ENCODE peak calls at places on chromosomes 1 and 21, in eight cellular contexts. L is upper lobe of left lung, A is Panc1, X is endothelial cell of umbilical vein, B is breast epithelium, Y is H1, R is stomach, E is GM12892. H is an unnamed sample.

GRCh38 chr1:168609133-168609715 is 32.8 kb downstream of the XCL1 start:
- DNase-seq in E (no peak), L (no peak), A (no peak), Y (peak; percentile 52), R (no peak), X (peak; percentile 15), B (peak; percentile 59), H (peak; percentile 71)

GRCh38 chr1:228410671-228411070 is 4.0 kb upstream of the TRIM11 start:
- DNase-seq in L (peak; percentile 52), B (no peak), R (no peak), A (no peak), Y (no peak), X (no peak), E (no peak), H (no peak)

GRCh38 chr21:34810786-34811185 is 142.0 kb downstream of the CLIC6 start:
- DNase-seq in A (no peak), B (no peak), Y (no peak), R (no peak), L (no peak), E (no peak), X (no peak), H (no peak)

GRCh38 chr1:235075121-235075954 is 53.3 kb downstream of the TOMM20 start:
- DNase-seq in B (peak; percentile 66), L (no peak), R (peak; percentile 78), A (no peak), X (peak; percentile 92), Y (no peak), E (peak; percentile 59), H (peak; percentile 81)

GRCh38 chr1:170370087-170370486 is 161.9 kb upstream of the GORAB start:
- DNase-seq in E (no peak), X (no peak), R (no peak), L (peak; percentile 41), Y (no peak), A (no peak), B (no peak), H (no peak)

GRCh38 chr21:46146856-46147255 is 8.5 kb downstream of the FTCD start:
- DNase-seq in L (no peak), R (no peak), B (no peak), E (no peak), X (no peak), Y (no peak), A (no peak), H (peak; percentile 48)

GRCh38 chr21:30193201-30193600 is 22.7 kb downstream of the CLDN8 start:
- DNase-seq in Y (no peak), E (no peak), L (no peak), B (no peak), X (no peak), R (no peak), A (no peak), H (no peak)

GRCh38 chr1:207024202-207025143 is 8.1 kb downstream of the C1orf116 start:
- DNase-seq in X (no peak), R (peak; percentile 77), A (no peak), Y (no peak), B (no peak), E (no peak), L (no peak), H (no peak)

GRCh38 chr1:207752456-207753132 is 740 bp downstream of the CD46 start:
- DNase-seq in Y (peak; percentile 56), A (no peak), R (peak; percentile 66), X (peak; percentile 42), L (no peak), B (no peak), E (peak; percentile 7), H (peak; percentile 65)

GRCh38 chr1:91283421-91283726 is 121.3 kb downstream of the HFM1 start:
- DNase-seq in Y (no peak), A (no peak), X (no peak), L (no peak), E (no peak), B (no peak), R (no peak), H (no peak)

GRCh38 chr1:23909412-23909811 is 3.8 kb downstream of the CNR2 start:
- DNase-seq in X (no peak), A (no peak), R (no peak), Y (no peak), L (no peak), E (no peak), B (no peak), H (no peak)

GRCh38 chr1:246350745-246351144 is 156.3 kb downstream of the SMYD3 start:
- DNase-seq in A (no peak), R (no peak), L (no peak), Y (no peak), E (no peak), X (no peak), B (no peak), H (no peak)

GRCh38 chr1:14888374-14888773 is 265.2 kb upstream of the TMEM51 start:
- DNase-seq in L (no peak), X (no peak), E (no peak), B (no peak), R (no peak), A (no peak), Y (no peak), H (no peak)

GRCh38 chr1:216168481-216169005 is 254.7 kb downstream of the USH2A start:
- DNase-seq in E (no peak), X (no peak), B (no peak), A (no peak), Y (no peak), L (no peak), R (no peak), H (no peak)

GRCh38 chr1:160579216-160579701 is at the start of gene CD84:
- DNase-seq in A (no peak), L (no peak), Y (no peak), R (no peak), B (no peak), E (no peak), X (no peak), H (no peak)

GRCh38 chr1:117540532-117540931 is 65.3 kb upstream of the TENT5C start:
- DNase-seq in Y (no peak), B (no peak), A (no peak), R (no peak), E (no peak), X (no peak), L (no peak), H (no peak)

DNA sequence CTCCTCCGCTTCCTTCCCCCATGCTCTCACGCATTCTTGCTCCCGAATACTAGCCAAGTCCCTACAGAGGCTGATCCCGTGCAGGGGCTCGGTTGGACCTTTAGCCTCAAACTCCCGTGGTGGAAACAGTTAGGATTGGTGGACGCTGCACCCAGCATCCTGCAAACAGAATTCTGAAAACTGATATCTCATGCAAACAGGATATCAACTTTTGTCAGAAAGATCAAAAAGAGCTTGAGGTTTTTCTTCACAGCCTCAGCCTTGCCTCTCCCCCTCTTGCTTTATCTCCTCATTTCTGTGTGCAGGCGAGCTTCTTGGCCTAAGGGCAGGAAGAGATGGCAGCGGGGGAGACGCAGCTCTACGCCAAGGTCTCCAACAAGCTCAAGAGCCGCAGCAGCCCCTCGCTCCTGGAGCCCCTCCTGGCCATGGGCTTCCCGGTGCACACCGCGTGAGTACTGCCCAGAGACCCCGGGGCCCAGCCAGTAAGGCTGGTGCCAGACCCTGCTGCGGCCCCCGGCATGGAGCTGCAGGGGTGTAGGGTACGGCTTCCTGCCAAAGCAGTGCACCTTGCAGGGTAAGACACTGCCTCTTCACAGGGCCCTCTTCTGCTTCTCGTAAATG is at the start of gene UBASH3A:
- DNase-seq in X (no peak), Y (no peak), L (peak; percentile 64), B (no peak), A (no peak), E (no peak), R (no peak), H (peak; percentile 50)
- TF ChIP-seq POLR2AphosphoS5 in X (no peak), Y (no peak), L (no peak), B (no peak), A (no peak), E (no peak), R (no peak), H (no peak)

DNA sequence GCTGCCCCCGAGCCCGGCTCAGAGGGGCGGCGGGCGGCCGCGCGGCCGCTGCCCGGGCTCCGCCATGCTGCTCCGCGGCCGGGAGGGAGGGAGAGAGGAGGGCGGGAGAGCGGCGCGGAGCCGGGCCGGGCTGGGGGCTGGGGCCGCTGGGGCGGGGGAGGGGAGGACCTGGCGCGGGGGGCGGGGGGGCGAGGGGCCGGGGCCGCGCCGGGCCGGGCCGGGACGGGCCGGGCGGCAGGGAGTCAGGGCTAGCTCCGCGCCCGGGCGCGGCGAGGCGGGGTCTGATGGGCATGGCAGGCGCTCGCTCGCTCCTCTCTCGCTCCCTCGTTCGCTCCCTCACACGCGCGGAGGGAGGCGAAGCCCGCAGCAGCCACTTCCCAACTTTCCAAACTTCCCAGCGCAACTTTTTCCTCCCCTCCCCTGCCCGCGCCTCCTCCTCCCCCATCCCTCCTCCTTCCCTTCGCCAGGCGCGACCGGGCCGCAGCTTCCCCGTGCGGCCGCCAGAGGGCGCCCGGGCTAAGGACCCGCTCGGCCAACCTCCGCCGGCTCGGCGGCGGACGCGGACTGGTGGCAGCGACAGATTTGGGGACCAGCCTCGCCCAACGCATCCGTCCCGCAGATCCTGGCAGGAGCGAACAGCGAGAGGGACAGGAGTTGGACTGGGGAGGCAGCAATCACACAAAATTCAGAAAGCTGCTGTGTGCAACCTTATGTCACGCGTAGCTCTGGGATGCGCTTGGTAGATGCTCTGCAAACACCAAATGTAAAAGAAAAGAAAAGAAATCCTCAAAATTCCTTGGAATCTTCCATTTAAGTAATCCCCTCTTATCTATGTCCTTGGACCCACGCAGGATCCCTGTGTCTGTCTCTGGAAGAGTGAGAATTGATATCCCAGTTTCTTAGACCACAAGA is at the start of gene TRABD2B:
- DNase-seq in E (peak; percentile 90), R (peak; percentile 79), B (peak; percentile 71), Y (peak; percentile 95), A (peak; percentile 10), X (peak; percentile 50), L (peak; percentile 96), H (peak; percentile 87)
- TF ChIP-seq POLR2AphosphoS5 in E (no peak), R (no peak), B (peak; percentile 59), Y (no peak), A (no peak), X (no peak), L (no peak), H (peak; percentile 10)

GRCh38 chr1:154488942-154489341 is 13.1 kb upstream of the TDRD10 start:
- DNase-seq in L (peak; percentile 75), X (no peak), A (no peak), E (no peak), B (no peak), Y (no peak), R (peak; percentile 15), H (no peak)
- TF ChIP-seq POLR2AphosphoS5 in L (no peak), X (no peak), A (no peak), E (no peak), B (no peak), Y (no peak), R (no peak), H (no peak)

DNA sequence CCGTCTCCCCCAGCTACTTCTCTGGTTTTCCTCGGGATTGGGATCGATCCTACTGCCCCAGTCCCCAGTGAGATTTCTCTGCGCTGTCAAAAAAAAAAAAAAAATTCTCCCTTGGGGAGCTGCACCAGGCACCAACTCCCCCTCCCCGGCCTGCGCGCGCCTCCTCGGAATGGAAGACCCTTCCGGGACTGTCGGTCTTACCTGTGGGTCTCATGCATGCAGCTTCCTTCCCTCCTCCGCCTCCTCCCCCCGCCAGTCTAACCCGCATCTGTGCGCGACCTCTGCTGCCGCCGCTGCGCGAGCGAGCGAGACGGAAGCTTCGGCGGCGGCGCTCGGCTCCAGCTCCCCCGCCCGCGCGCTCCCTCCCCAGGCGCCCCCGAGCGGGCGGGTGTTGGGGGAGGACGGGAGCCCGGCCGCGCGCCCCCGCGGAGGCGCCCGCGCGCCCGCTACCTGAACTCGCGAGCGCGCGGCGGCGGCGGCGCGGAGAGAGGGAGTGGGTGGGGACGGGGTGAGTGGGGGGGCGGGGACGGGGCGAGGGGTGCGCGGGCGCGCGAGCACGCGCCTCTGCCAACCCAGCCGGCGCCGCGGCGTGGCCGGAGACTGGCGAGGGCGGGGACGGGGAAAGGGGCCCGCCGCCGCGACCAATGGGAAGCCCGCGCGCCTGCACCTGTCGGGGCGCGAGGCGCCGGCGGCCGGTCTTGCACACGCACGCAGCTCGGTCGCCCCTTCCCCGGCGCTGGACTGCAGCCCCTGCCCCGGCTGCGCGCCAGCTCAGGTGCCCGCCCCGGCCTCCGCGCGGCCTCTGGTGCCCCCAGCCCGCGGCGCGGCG is at the start of gene SUSD4:
- DNase-seq in E (peak; percentile 30), B (no peak), X (no peak), Y (peak; percentile 72), L (peak; percentile 93), R (peak; percentile 82), A (no peak), H (no peak)
- TF ChIP-seq POLR2AphosphoS5 in E (no peak), B (no peak), X (no peak), Y (no peak), L (no peak), R (no peak), A (no peak), H (no peak)

H was measured in sigmoid colon.